ENCODE peak calls at places on chromosomes 6 and 20, in five cellular contexts. R, A, Q, X and I are unnamed samples.

GRCh38 chr20:49278817-49279676 is 1.2 kb upstream of the ZNFX1 start:
- DNase-seq in R (no peak), A (peak; percentile 34), Q (no peak), X (no peak), I (no peak)

GRCh38 chr20:61640171-61640570 is 388.1 kb downstream of the CDH4 start:
- DNase-seq in R (no peak), A (no peak), Q (no peak), X (no peak), I (no peak)

GRCh38 chr6:108363756-108364356 is 69.0 kb downstream of the AFG1L start:
- DNase-seq in R (no peak), A (no peak), Q (no peak), X (no peak), I (no peak)

GRCh38 chr6:3372912-3373554 is 83.8 kb downstream of the SLC22A23 start:
- DNase-seq in R (no peak), A (no peak), Q (no peak), X (no peak), I (no peak)

GRCh38 chr6:129701721-129702455 is 8.1 kb downstream of the ARHGAP18 start:
- DNase-seq in R (no peak), A (no peak), Q (no peak), X (no peak), I (peak; percentile 65)

GRCh38 chr6:30156262-30156599 is 4.8 kb downstream of the TRIM10 start:
- DNase-seq in R (peak; percentile 49), A (no peak), Q (no peak), X (no peak), I (peak; percentile 73)

GRCh38 chr6:142781124-142781523 is 163.9 kb downstream of the HIVEP2 start:
- DNase-seq in R (no peak), A (no peak), Q (no peak), X (no peak), I (no peak)

GRCh38 chr6:144710207-144710606 is 425.1 kb downstream of the UTRN start:
- DNase-seq in R (no peak), A (no peak), Q (no peak), X (no peak), I (peak; percentile 83)

GRCh38 chr6:32196682-32197616 is 4.5 kb upstream of the GPSM3 start:
- DNase-seq in R (peak; percentile 52), A (no peak), Q (no peak), X (no peak), I (peak; percentile 12)

GRCh38 chr6:11329841-11330765 is 97.6 kb upstream of the NEDD9 start:
- DNase-seq in R (no peak), A (no peak), Q (no peak), X (no peak), I (no peak)

GRCh38 chr6:4345543-4345942 is 210.2 kb upstream of the ECI2 start:
- DNase-seq in R (peak; percentile 69), A (no peak), Q (no peak), X (no peak), I (no peak)

GRCh38 chr20:36273414-36274247 is 32.5 kb upstream of the DLGAP4 start:
- DNase-seq in R (no peak), A (no peak), Q (no peak), X (no peak), I (peak; percentile 43)

GRCh38 chr20:14751191-14751590 is 413.8 kb upstream of the FLRT3 start:
- DNase-seq in R (no peak), A (no peak), Q (no peak), X (no peak), I (no peak)

GRCh38 chr6:3784885-3785744 is 33.6 kb upstream of the PXDC1 start:
- DNase-seq in R (no peak), A (no peak), Q (no peak), X (no peak), I (no peak)

GRCh38 chr20:34179636-34180360 is 61.4 kb upstream of the ASIP start:
- DNase-seq in R (no peak), A (no peak), Q (no peak), X (no peak), I (peak; percentile 8)

GRCh38 chr6:22838346-22838745 is 269.0 kb downstream of the HDGFL1 start:
- DNase-seq in R (no peak), A (no peak), Q (no peak), X (no peak), I (peak; percentile 4)

GRCh38 chr6:75234126-75234865 is 9.3 kb downstream of the COX7A2 start:
- DNase-seq in R (no peak), A (no peak), Q (no peak), X (peak; percentile 31), I (peak; percentile 22)

GRCh38 chr6:84026721-84027164 is 6.8 kb upstream of the MRAP2 start:
- DNase-seq in R (no peak), A (no peak), Q (no peak), X (no peak), I (no peak)

GRCh38 chr6:136647363-136647763 is 97.1 kb upstream of the MAP7 start:
- DNase-seq in R (no peak), A (no peak), Q (no peak), X (peak; percentile 21), I (peak; percentile 91)

GRCh38 chr20:23923891-23924435 is 44.4 kb upstream of the CST5 start:
- DNase-seq in R (no peak), A (no peak), Q (no peak), X (no peak), I (no peak)

GRCh38 chr6:26141378-26141901 is 54.2 kb downstream of the HFE start:
- DNase-seq in R (no peak), A (no peak), Q (no peak), X (no peak), I (no peak)

GRCh38 chr6:39823187-39823815 is 31.1 kb downstream of the DAAM2 start:
- DNase-seq in R (peak; percentile 46), A (peak; percentile 33), Q (no peak), X (peak; percentile 52), I (no peak)

GRCh38 chr6:169141706-169142705 is 111.6 kb downstream of the THBS2 start:
- DNase-seq in R (no peak), A (no peak), Q (no peak), X (peak; percentile 69), I (peak; percentile 34)

GRCh38 chr6:28336284-28337024 is 506 bp upstream of the ZSCAN31 start:
- DNase-seq in R (peak; percentile 28), A (peak; percentile 38), Q (no peak), X (no peak), I (peak; percentile 31)

GRCh38 chr6:53179961-53180651 is 31.5 kb upstream of the GCM1 start:
- DNase-seq in R (peak; percentile 51), A (no peak), Q (no peak), X (no peak), I (peak; percentile 51)

DNA sequence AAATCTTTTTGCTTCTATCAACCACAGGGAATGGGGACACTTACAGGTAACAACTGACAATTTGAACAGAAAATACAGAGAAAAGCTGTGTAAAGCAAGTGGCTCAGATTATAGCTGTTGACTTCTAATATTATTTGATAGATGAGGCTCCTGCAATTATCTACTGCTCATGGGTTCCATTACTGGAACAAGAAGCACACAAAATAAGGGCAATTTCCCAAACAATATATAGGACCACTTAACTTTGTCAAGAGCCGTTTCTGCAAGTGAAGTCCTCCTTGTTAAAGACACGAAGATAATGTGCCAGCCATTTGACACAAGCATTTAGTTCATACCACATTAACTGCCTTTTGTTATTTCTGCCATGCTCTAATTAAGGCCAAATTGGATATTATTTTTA is 315.5 kb upstream of the ARID1B start:
- DNase-seq in R (no peak), A (no peak), Q (no peak), X (no peak), I (no peak)
- H3K4me3 ChIP-seq in R (no peak overlapping the region), A (no peak overlapping the region), Q (no peak overlapping the region), X (no peak overlapping the region), I (no peak overlapping the region)

GRCh38 chr20:46849269-46849668 is 45.4 kb upstream of the EYA2 start:
- DNase-seq in R (no peak), A (no peak), Q (no peak), X (no peak), I (no peak)
- H3K4me3 ChIP-seq in R (no peak overlapping the region), A (no peak overlapping the region), Q (no peak overlapping the region), X (no peak overlapping the region), I (no peak overlapping the region)

GRCh38 chr6:14004258-14004657 is 79.5 kb downstream of the RNF182 start:
- DNase-seq in R (no peak), A (no peak), Q (no peak), X (no peak), I (no peak)

GRCh38 chr6:14000901-14001300 is 76.1 kb downstream of the RNF182 start:
- DNase-seq in R (no peak), A (no peak), Q (no peak), X (no peak), I (peak; percentile 22)

GRCh38 chr6:14002176-14002947 is 77.6 kb downstream of the RNF182 start:
- DNase-seq in R (no peak), A (no peak), Q (no peak), X (no peak), I (no peak)

GRCh38 chr6:13998356-13998755 is 73.6 kb downstream of the RNF182 start:
- DNase-seq in R (no peak), A (no peak), Q (no peak), X (no peak), I (no peak)

DNA sequence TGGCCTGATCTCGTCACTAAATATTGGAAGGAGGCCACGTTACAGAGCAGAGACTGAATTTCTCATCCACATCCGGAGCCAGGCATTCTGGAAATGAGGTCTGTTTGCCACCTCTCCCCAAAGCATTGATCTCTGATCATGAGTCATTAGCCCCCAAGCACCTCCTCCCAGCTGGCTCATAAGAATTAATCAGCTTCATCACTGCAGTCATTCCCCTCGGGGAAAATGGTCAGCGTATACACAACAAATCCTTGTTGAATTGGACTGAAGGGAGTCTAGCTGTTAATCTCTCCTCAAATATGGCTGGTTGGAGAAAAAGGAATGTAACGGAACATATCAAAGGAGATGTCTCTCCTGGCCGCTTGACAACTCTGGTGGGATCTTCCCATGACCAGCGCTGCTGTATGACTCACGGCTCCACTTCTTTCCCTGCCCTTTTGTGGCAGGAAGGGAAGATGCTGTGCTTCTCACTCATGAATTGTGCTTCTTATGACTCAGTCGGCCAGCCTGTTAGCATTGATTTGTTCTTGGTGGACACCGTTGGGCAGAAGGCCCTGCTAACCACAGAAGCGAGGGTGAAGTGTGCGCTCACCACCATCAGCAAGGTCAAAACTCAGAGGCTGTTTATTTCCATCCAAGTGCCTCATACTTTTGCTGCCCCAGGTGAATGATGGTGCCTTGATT is 76.7 kb downstream of the RNF182 start:
- DNase-seq in R (no peak), A (no peak), Q (no peak), X (no peak), I (peak; percentile 87)
- H3K4me3 ChIP-seq in R (no peak overlapping the region), A (no peak overlapping the region), Q (no peak overlapping the region), X (no peak overlapping the region), I (no peak overlapping the region)

GRCh38 chr6:41237128-41237527 is 9.0 kb downstream of the TREML4 start:
- DNase-seq in R (no peak), A (no peak), Q (no peak), X (no peak), I (no peak)

GRCh38 chr6:41236276-41236675 is 8.1 kb downstream of the TREML4 start:
- DNase-seq in R (no peak), A (no peak), Q (no peak), X (no peak), I (no peak)

DNA sequence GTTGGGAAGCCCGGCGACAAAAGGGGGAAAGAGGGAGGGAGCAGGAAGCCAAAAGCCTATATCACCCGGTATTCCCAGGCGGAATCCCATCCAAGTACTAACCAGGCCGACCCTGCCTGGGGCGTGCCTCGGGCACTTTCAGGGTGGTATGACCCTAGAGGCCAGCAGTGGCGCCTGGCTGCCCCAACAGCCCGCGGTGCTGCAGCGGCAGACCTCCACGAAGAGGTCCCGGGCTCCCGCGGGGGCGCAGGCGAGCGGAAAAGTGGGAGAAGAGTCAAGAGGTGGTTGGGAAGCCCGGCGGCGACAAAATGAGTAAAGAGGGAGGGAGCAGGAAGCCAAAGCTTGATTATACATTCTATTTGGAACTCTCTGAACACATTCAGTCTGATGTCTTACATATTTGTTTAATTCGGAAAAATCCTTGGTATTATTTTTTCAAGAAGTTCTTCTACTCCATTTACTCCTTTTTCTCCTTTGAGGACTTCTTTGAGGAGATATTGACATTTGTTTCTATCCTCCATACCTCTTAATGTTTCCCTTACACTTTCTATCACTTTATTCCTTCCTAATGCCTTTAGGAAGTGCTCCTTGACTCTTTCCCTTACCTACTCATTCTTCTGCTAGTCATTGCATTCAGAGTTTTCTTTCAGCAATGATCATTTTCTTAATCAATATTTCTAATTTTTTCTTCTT is 11.5 kb downstream of the TREML4 start:
- DNase-seq in R (no peak), A (no peak), Q (peak; percentile 30), X (no peak), I (no peak)
- H3K4me3 ChIP-seq in R (no peak overlapping the region), A (no peak overlapping the region), Q (peak overlapping the region; percentile 26), X (no peak overlapping the region), I (no peak overlapping the region)